ENCODE peak calls at places on chromosome 17, in eight cellular contexts. G is mammary epithelial cell, H is HCT116, M is OCI-LY7, F is PC-9, O is IMR-90, T is GM23338, K is neural progenitor cell. Y is an unnamed sample.

GRCh38 chr17:77867976-77868713 is 90.4 kb upstream of the TNRC6C start:
- DNase-seq in G (no peak), H (no peak), M (no peak), F (no peak), O (no peak), T (no peak), K (no peak), Y (no peak)

GRCh38 chr17:142102-142661 is 4.8 kb downstream of the SCGB1C2 start:
- DNase-seq in G (peak), H (peak), M (peak), F (no peak), O (peak), T (peak), K (no peak), Y (peak)

GRCh38 chr17:980406-981291 is 1.1 kb upstream of the NXN start:
- DNase-seq in G (peak), H (peak), M (peak), F (peak), O (peak), T (peak), K (peak), Y (peak)

GRCh38 chr17:56173958-56174357 is 20.7 kb downstream of the ANKFN1 start:
- DNase-seq in G (no peak), H (no peak), M (no peak), F (no peak), O (no peak), T (no peak), K (no peak), Y (peak)

GRCh38 chr17:688100-688989 is 26.3 kb downstream of the VPS53 start:
- DNase-seq in G (no peak), H (no peak), M (peak), F (no peak), O (peak), T (peak), K (peak), Y (peak)

GRCh38 chr17:83180996-83181481 is 101.6 kb downstream of the METRNL start:
- DNase-seq in G (no peak), H (no peak), M (peak), F (no peak), O (no peak), T (no peak), K (no peak), Y (peak)

GRCh38 chr17:77526728-77527355 is 386.1 kb downstream of the SEC14L1 start:
- DNase-seq in G (no peak), H (no peak), M (no peak), F (no peak), O (no peak), T (no peak), K (no peak), Y (no peak)

GRCh38 chr17:21351366-21352065 is 24.6 kb upstream of the KCNJ12 start:
- DNase-seq in G (no peak), H (no peak), M (no peak), F (no peak), O (no peak), T (no peak), K (no peak), Y (no peak)

GRCh38 chr17:63276376-63276775 is 169.7 kb downstream of the CYB561 start:
- DNase-seq in G (no peak), H (no peak), M (no peak), F (no peak), O (no peak), T (no peak), K (no peak), Y (no peak)

GRCh38 chr17:48356866-48357265 is 73.1 kb downstream of the SKAP1 start:
- DNase-seq in G (no peak), H (no peak), M (no peak), F (no peak), O (no peak), T (no peak), K (no peak), Y (no peak)

GRCh38 chr17:35651467-35651866 is 64.3 kb downstream of the AP2B1 start:
- DNase-seq in G (no peak), H (no peak), M (no peak), F (no peak), O (no peak), T (no peak), K (no peak), Y (no peak)

GRCh38 chr17:32609085-32609484 is 122.3 kb downstream of the CDK5R1 start:
- DNase-seq in G (peak), H (peak), M (peak), F (peak), O (no peak), T (no peak), K (no peak), Y (peak)

GRCh38 chr17:9240659-9241370 is 219.5 kb downstream of the NTN1 start:
- DNase-seq in G (no peak), H (no peak), M (no peak), F (no peak), O (peak), T (peak), K (peak), Y (peak)

GRCh38 chr17:9942885-9943284 is 37.8 kb upstream of the RCVRN start:
- DNase-seq in G (no peak), H (no peak), M (no peak), F (no peak), O (no peak), T (no peak), K (no peak), Y (no peak)

GRCh38 chr17:19766421-19767270 is 18.5 kb upstream of the ALDH3A1 start:
- DNase-seq in G (peak), H (peak), M (peak), F (no peak), O (peak), T (peak), K (peak), Y (peak)

GRCh38 chr17:78777886-78778285 is 4.2 kb downstream of the CYTH1 start:
- DNase-seq in G (no peak), H (no peak), M (no peak), F (no peak), O (no peak), T (no peak), K (no peak), Y (no peak)

GRCh38 chr17:48307814-48308411 is 122.1 kb downstream of the SKAP1 start:
- DNase-seq in G (peak), H (peak), M (peak), F (peak), O (peak), T (peak), K (peak), Y (peak)

GRCh38 chr17:49508061-49508865 is 13.2 kb downstream of the NGFR start:
- DNase-seq in G (peak), H (peak), M (no peak), F (peak), O (no peak), T (peak), K (peak), Y (peak)

GRCh38 chr17:45812102-45812501 is 28.0 kb downstream of the CRHR1 start:
- DNase-seq in G (peak), H (peak), M (peak), F (no peak), O (no peak), T (peak), K (peak), Y (peak)

GRCh38 chr17:81002409-81003361 is 11.0 kb downstream of the CHMP6 start:
- DNase-seq in G (peak), H (no peak), M (no peak), F (no peak), O (peak), T (no peak), K (no peak), Y (peak)

GRCh38 chr17:83091257-83092141 is 12.1 kb downstream of the METRNL start:
- DNase-seq in G (no peak), H (no peak), M (no peak), F (peak), O (no peak), T (no peak), K (no peak), Y (peak)

GRCh38 chr17:72763981-72764380 is 328.5 kb downstream of the SLC39A11 start:
- DNase-seq in G (no peak), H (no peak), M (no peak), F (no peak), O (no peak), T (peak), K (no peak), Y (no peak)

GRCh38 chr17:50917418-50917743 is 51.2 kb upstream of the TOB1 start:
- DNase-seq in G (no peak), H (no peak), M (no peak), F (no peak), O (no peak), T (no peak), K (peak), Y (no peak)

GRCh38 chr17:8835631-8836364 is 31.7 kb downstream of the PIK3R6 start:
- DNase-seq in G (no peak), H (no peak), M (no peak), F (no peak), O (no peak), T (no peak), K (no peak), Y (no peak)

GRCh38 chr17:39022961-39023360 is 55.8 kb upstream of the FBXO47 start:
- DNase-seq in G (no peak), H (no peak), M (no peak), F (peak), O (no peak), T (no peak), K (no peak), Y (no peak)

GRCh38 chr17:39027440-39028035 is 60.3 kb upstream of the FBXO47 start:
- DNase-seq in G (no peak), H (no peak), M (no peak), F (no peak), O (no peak), T (no peak), K (peak), Y (no peak)

GRCh38 chr17:39028690-39029089 is 61.5 kb upstream of the FBXO47 start:
- DNase-seq in G (no peak), H (no peak), M (peak), F (no peak), O (no peak), T (no peak), K (no peak), Y (no peak)

GRCh38 chr17:39027037-39027436 is 59.8 kb upstream of the FBXO47 start:
- DNase-seq in G (peak), H (no peak), M (no peak), F (peak), O (no peak), T (peak), K (peak), Y (peak)
- H3K4me3 ChIP-seq in G (peak), H (peak), M (no peak), F (peak), O (peak), T (peak), K (peak), Y (peak)

DNA sequence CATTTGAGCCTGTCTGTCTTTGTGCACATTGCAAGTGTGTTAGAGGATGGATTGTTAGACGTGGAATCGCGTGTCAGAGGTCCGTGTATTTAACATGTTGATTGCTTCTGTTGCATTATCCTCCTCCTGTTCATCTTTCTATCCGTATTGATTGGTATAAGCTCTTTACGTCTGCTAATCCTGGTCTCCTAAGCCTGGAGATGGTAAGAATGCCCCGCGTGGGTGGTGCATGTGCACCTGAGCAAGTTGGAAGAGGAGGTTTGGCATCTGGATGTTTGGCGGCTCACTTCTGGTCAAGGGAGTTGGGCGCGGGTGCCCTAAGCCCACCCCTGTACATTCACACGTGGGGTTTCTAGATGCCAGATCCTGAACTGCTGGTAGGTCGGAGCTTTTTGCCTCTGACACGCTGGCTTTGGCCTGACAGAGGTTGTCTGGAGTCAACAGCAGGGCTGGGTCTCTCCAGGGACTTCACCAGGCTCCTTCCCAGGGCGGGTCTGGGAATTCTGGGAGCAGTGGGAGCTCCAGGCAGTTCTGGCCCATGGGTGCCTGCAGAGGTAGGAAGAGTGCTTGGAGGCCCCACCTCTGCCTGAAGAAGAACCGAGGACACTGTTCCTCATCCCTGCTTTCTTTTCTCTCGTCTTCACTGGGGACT is 107.3 kb downstream of the OR1D5 start:
- DNase-seq in G (no peak), H (no peak), M (no peak), F (no peak), O (no peak), T (no peak), K (no peak), Y (no peak)
- H3K4me2 ChIP-seq in G (peak), H (peak), M (peak), F (peak), O (no peak), T (no peak), K (no peak), Y (peak)

GRCh38 chr17:41973457-41973856 is 6.9 kb downstream of the CNP start:
- DNase-seq in G (no peak), H (no peak), M (no peak), F (no peak), O (no peak), T (no peak), K (no peak), Y (no peak)

GRCh38 chr17:41971721-41972523 is 5.3 kb downstream of the CNP start:
- DNase-seq in G (no peak), H (no peak), M (no peak), F (no peak), O (no peak), T (no peak), K (no peak), Y (no peak)

GRCh38 chr17:41972571-41973411 is 6.2 kb downstream of the CNP start:
- DNase-seq in G (no peak), H (no peak), M (no peak), F (peak), O (no peak), T (no peak), K (no peak), Y (no peak)

GRCh38 chr17:41968676-41969075 is 2.1 kb downstream of the CNP start:
- DNase-seq in G (no peak), H (no peak), M (no peak), F (no peak), O (no peak), T (no peak), K (no peak), Y (no peak)

DNA sequence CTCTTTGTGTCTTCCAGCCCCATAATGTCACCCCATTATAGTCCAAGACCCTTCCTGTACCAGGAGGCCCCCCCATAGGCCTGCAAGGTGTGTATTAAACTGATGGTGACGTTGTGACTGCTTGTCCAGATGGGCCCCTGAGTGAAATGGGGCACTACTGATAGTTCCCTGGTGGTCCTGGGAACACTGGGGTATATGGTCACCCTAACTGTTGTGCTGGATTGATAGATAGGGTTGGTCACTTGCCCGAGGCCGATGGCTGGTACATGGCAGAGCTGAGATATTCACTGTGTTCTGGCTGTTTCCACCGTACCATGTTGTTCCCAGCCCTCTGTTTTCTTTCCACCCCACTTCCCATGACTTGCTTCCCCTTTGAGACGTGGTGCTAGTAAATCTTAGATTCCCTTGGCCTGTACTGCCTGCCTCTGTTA is 4.3 kb downstream of the CNP start:
- DNase-seq in G (no peak), H (no peak), M (no peak), F (no peak), O (no peak), T (no peak), K (no peak), Y (no peak)
- H3K4me3 ChIP-seq in G (no peak), H (no peak), M (no peak), F (no peak), O (no peak), T (no peak), K (no peak), Y (no peak)

GRCh38 chr17:29163563-29163962 is 16.6 kb downstream of the MYO18A start:
- DNase-seq in G (no peak), H (no peak), M (no peak), F (no peak), O (no peak), T (no peak), K (no peak), Y (peak)
- H3K4me2 ChIP-seq in G (no peak), H (no peak), M (no peak), F (no peak), O (no peak), T (no peak), K (no peak), Y (no peak)

DNA sequence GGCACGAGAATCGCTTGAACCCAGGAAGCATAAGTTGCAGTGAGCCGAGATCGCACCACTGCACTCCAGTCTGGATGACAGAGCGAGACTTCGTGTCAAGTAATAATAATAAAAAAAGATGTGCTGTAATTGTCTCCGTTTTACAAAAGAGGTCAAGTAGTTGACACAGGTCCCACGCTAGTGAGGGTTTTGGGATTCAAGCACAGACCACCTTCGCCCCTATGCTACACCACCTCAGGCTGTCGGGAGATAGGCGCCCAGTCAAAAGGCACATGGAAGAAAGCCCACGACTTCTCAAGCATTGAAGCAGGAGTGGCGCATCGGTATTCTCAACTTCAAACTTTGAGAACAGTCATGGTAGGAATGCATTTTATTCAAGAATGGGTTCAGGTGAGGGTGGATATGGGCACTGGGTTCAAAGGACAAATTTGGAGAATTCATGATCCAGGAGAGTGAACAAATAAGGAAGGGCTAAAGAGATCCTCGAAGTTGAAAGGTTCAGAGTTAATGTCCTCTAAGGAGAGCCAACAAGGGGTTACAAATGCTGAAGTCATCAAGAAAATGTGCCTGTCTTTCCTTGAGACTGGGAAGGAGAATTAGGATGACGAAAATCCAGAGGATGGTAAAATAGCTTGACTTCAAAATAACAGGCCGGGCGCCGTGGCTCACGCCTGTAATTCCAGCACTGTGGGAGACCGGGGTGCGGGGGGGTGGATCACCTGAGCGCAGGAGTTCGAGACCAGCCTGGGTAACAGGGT is 1.4 kb upstream of the AMZ2 start:
- DNase-seq in G (no peak), H (no peak), M (no peak), F (no peak), O (no peak), T (peak), K (no peak), Y (no peak)
- H3K4me3 ChIP-seq in G (no peak), H (peak), M (peak), F (peak), O (no peak), T (peak), K (no peak), Y (peak)

DNA sequence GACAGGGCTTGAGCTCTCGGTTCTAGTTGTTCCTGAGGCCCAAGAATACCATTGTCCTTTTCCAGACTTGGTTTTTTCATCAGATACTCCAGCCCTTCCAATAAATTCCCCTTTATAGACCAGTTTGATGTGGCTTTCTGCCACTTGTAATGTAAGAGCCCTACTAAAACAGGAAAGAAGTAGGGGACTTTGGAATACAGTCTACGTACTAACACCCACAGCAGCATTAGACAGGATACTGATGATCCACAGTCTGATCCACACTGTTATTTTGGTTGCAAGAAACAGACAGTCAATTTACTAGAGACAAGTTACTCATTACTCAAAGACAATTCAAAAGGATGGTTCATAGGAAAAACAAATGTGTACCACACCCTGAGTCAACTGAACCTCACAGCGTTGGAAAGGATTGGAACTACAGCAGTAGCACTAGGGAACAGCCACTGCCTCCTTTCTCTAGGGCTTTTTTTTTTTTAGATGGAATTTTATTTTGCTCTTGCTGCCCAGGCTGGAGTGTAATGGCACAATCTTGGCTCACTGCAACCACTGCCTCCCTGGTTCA is 45.9 kb upstream of the MED13 start:
- DNase-seq in G (peak), H (no peak), M (no peak), F (no peak), O (no peak), T (no peak), K (no peak), Y (peak)
- H3K4me2 ChIP-seq in G (no peak), H (no peak), M (no peak), F (no peak), O (no peak), T (no peak), K (no peak), Y (no peak)

GRCh38 chr17:29613371-29613837 is 9.3 kb downstream of the CORO6 start:
- DNase-seq in G (no peak), H (no peak), M (peak), F (no peak), O (peak), T (peak), K (peak), Y (peak)
- H3K4me3 ChIP-seq in G (no peak), H (no peak), M (no peak), F (no peak), O (no peak), T (peak), K (no peak), Y (peak)

GRCh38 chr17:17231621-17232302 is 5.2 kb downstream of the FLCN start:
- DNase-seq in G (no peak), H (no peak), M (no peak), F (no peak), O (no peak), T (no peak), K (no peak), Y (no peak)
- H3K4me2 ChIP-seq in G (no peak), H (no peak), M (no peak), F (no peak), O (no peak), T (no peak), K (no peak), Y (no peak)

GRCh38 chr17:6073620-6074019 is 3.4 kb downstream of the WSCD1 start:
- DNase-seq in G (no peak), H (no peak), M (no peak), F (no peak), O (no peak), T (no peak), K (no peak), Y (no peak)
- H3K4me3 ChIP-seq in G (no peak), H (no peak), M (no peak), F (no peak), O (no peak), T (no peak), K (no peak), Y (no peak)

GRCh38 chr17:82055965-82056728 is 4.4 kb downstream of the GPS1 start:
- DNase-seq in G (no peak), H (no peak), M (no peak), F (no peak), O (no peak), T (no peak), K (no peak), Y (no peak)
- H3K4me2 ChIP-seq in G (no peak), H (no peak), M (no peak), F (no peak), O (no peak), T (no peak), K (no peak), Y (no peak)

Y was measured in GM23248.